ENCODE peak calls at places on chromosomes 4 and X, in four cellular contexts. Z is progenitor cell of endocrine pancreas; D is fibroblast of the conjunctiva; Y is stimulated activated CD8-positive, alpha-beta memory T cell treated with anti-CD3 and anti-CD28 coated beads, Interleukin-7, amount 100 ng/mL, for 24 hours. F is an unnamed sample.

GRCh38 chr4:56048621-56049427 is 100.1 kb downstream of the CEP135 start:
- DNase-seq in Y (no peak), Z (peak), D (peak), F (peak)

GRCh38 chr4:152257601-152258066 is 278.3 kb downstream of the FBXW7 start:
- DNase-seq in Y (no peak), Z (no peak), D (no peak), F (no peak)

GRCh38 chrX:129654652-129655546 is at the start of gene APLN:
- DNase-seq in Z (no peak), Y (no peak), D (no peak), F (no peak)

GRCh38 chrX:83022020-83022419 is 486.1 kb upstream of the POU3F4 start:
- DNase-seq in Z (no peak), Y (no peak), D (no peak), F (no peak)

GRCh38 chr4:28621541-28621940 is 1760.9 kb downstream of the STIM2 start:
- DNase-seq in Z (no peak), Y (no peak), D (no peak), F (no peak)

GRCh38 chr4:10546-10870 is 42.6 kb upstream of the ZNF595 start:
- DNase-seq in D (no peak), Y (no peak), Z (no peak), F (no peak)

GRCh38 chrX:153397256-153397960 is 3.7 kb downstream of the PNMA6E start:
- DNase-seq in Z (no peak), Y (no peak), D (no peak), F (no peak)

GRCh38 chrX:31546130-31546529 is 474.3 kb upstream of the FTHL17 start:
- DNase-seq in Y (no peak), Z (no peak), D (peak), F (no peak)

GRCh38 chr4:74125072-74125471 is 26.1 kb upstream of the CXCL2 start:
- DNase-seq in Z (no peak), Y (no peak), D (no peak), F (no peak)

GRCh38 chrX:9396930-9397329 is 67.9 kb upstream of the TBL1X start:
- DNase-seq in Z (no peak), D (no peak), Y (no peak), F (no peak)

GRCh38 chr4:76687730-76688441 is 210.1 kb downstream of the SOWAHB start:
- DNase-seq in Z (no peak), Y (no peak), D (no peak), F (no peak)

GRCh38 chr4:183347586-183347985 is 25.4 kb upstream of the CLDN24 start:
- DNase-seq in Y (no peak), D (no peak), Z (no peak), F (no peak)

GRCh38 chr4:181261279-181261678 is 981.9 kb upstream of the TENM3 start:
- DNase-seq in D (no peak), Z (no peak), Y (no peak), F (no peak)

GRCh38 chr4:90207887-90208454 is 80.8 kb downstream of the CCSER1 start:
- DNase-seq in Z (no peak), D (no peak), Y (no peak), F (no peak)

GRCh38 chrX:153944140-153944799 is at the start of gene RENBP:
- DNase-seq in Y (no peak), D (no peak), Z (no peak), F (no peak)

GRCh38 chr4:113901994-113902787 is 77.3 kb downstream of the ARSJ start:
- DNase-seq in Z (peak), Y (peak), D (no peak), F (peak)

GRCh38 chr4:84917087-84917821 is 49.2 kb downstream of the WDFY3 start:
- DNase-seq in Y (no peak), Z (no peak), D (no peak), F (no peak)

GRCh38 chrX:24283122-24283789 is 30.6 kb downstream of the SUPT20HL2 start:
- DNase-seq in D (no peak), Y (no peak), Z (no peak), F (no peak)

GRCh38 chr4:74206088-74206826 is 48.3 kb downstream of the MTHFD2L start:
- DNase-seq in Z (no peak), D (no peak), Y (no peak), F (no peak)

GRCh38 chr4:26131053-26131452 is 189.8 kb upstream of the RBPJ start:
- DNase-seq in Y (no peak), D (no peak), Z (no peak), F (no peak)

GRCh38 chrX:103215037-103215767 is at the start of gene BEX4:
- DNase-seq in Y (peak), Z (peak), D (peak), F (peak)

GRCh38 chr4:123643691-123644090 is 247.1 kb downstream of the SPRY1 start:
- DNase-seq in D (no peak), Z (no peak), Y (no peak), F (no peak)

GRCh38 chr4:54961357-54961975 is 163.9 kb downstream of the KDR start:
- DNase-seq in D (peak), Z (no peak), Y (no peak), F (no peak)

GRCh38 chr4:48388504-48389154 is 47.3 kb downstream of the SLAIN2 start:
- DNase-seq in Y (no peak), D (no peak), Z (no peak), F (no peak)

GRCh38 chr4:146255874-146256273 is 41.5 kb downstream of the REELD1 start:
- DNase-seq in Z (no peak), Y (no peak), D (no peak), F (no peak)

GRCh38 chr4:337932-338758 is 531 bp downstream of the ZNF141 start:
- DNase-seq in Z (peak), D (no peak), Y (peak), F (no peak)